ENCODE peak calls at places on chromosomes 6 and 20, in eight cellular contexts. M is K562, F is H1, X is HepG2, W is HCT116, Q is SK-N-SH, R is endothelial cell of umbilical vein, S is GM12878. G is an unnamed sample.

GRCh38 chr6:27415898-27416297 is 27.3 kb downstream of the ZNF391 start:
- DNase-seq in M (no peak), F (no peak), X (no peak), W (no peak), Q (no peak), R (no peak), S (no peak), G (no peak)

GRCh38 chr6:51996296-51996947 is 91.0 kb downstream of the PKHD1 start:
- DNase-seq in M (no peak), F (no peak), X (no peak), W (no peak), Q (no peak), R (no peak), S (peak), G (no peak)

GRCh38 chr6:151239603-151240035 is at the start of gene AKAP12:
- DNase-seq in M (no peak), F (peak), X (no peak), W (no peak), Q (no peak), R (no peak), S (no peak), G (no peak)

GRCh38 chr6:44016131-44016870 is 111.0 kb downstream of the MRPL14 start:
- DNase-seq in M (no peak), F (no peak), X (no peak), W (no peak), Q (no peak), R (no peak), S (no peak), G (no peak)

GRCh38 chr6:157221049-157221816 is 102.1 kb downstream of the TMEM242 start:
- DNase-seq in M (peak), F (no peak), X (peak), W (peak), Q (peak), R (peak), S (peak), G (no peak)

GRCh38 chr6:83252717-83253116 is 59.6 kb downstream of the RWDD2A start:
- DNase-seq in M (no peak), F (no peak), X (no peak), W (no peak), Q (no peak), R (peak), S (no peak), G (no peak)

GRCh38 chr20:36218380-36219064 is 17.8 kb upstream of the AAR2 start:
- DNase-seq in M (no peak), F (no peak), X (no peak), W (no peak), Q (no peak), R (no peak), S (no peak), G (no peak)

GRCh38 chr20:51339721-51340450 is 202.6 kb downstream of the NFATC2 start:
- DNase-seq in M (peak), F (no peak), X (no peak), W (no peak), Q (no peak), R (peak), S (no peak), G (no peak)

GRCh38 chr6:39932386-39932785 is 1.9 kb downstream of the MOCS1 start:
- DNase-seq in M (no peak), F (no peak), X (no peak), W (no peak), Q (no peak), R (no peak), S (no peak), G (no peak)

GRCh38 chr6:97203343-97203742 is 79.7 kb downstream of the MMS22L start:
- DNase-seq in M (peak), F (no peak), X (no peak), W (no peak), Q (peak), R (no peak), S (no peak), G (no peak)

GRCh38 chr6:11748591-11748990 is 30.0 kb downstream of the ADTRP start:
- DNase-seq in M (no peak), F (no peak), X (no peak), W (no peak), Q (no peak), R (no peak), S (no peak), G (no peak)

GRCh38 chr6:12791371-12791770 is 74.8 kb downstream of the PHACTR1 start:
- DNase-seq in M (no peak), F (no peak), X (no peak), W (no peak), Q (no peak), R (no peak), S (no peak), G (no peak)

DNA sequence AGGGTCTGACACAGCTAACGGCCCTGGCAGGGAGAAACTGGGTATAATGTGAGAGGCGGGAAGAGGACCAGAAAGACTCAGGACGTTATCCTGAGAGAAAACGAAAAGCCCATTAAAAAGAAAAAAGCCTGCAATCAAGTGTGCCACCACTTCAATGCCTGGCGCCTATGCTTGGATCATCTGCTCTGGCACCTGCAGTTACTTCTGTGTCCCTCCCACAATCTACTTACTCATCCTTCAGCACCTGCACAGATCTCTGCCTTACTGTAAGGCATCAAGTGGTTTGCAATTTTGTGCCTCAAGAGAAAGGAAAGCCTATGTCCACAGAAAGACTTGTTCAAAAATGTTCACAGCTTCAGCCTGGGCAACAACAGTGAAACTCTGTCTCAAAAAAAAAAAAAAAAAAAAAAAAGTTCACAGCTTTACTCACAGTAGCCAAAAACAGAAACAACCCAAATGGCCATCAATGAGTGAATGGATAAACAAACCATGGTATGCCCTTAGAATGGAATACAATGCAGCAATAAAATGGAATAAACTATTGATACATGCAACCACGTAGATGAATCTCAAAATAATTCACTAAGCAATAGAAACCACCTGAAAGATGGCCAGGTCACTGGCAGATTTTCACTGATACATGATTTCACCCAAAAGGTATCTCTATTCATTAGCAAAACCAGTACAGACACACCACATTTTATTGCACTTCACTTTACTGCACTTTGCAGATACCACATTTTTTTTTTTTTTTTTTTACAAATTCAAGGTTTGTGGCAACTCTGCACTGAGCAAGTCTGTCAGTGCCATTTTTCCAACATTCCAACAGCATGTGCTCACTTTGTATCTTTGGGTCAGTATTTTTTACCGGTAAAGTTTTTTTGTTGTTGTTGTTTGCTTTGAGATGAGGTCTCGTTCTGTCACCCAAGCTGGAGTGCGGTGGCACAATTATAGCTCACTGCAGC is 48.6 kb downstream of the ABHD12 start:
- DNase-seq in M (no peak), F (no peak), X (no peak), W (no peak), Q (no peak), R (no peak), S (no peak), G (no peak)
- TF ChIP-seq POLR2AphosphoS5 in M (no peak), F (no peak), X (no peak), W (no peak), Q (no peak), R (no peak), S (no peak), G (no peak)

DNA sequence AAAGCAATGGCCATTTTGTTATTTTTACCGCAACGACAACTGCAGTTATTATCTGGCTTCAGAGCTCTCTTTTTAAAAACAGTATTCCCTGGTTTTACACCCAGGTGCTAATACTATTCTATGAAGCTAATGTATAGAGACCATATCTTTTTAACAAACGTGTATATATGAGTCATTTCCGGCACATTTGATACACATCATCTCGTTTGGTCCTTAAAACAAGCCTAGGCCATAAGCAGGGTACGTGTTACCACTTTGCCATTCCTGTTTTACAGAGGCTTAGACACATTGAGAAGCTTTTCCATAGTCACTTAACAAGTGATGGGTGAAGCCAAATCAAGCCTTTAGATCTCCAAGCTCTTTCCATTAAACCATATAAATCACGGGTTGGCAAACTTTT is 5.5 kb downstream of the TRAF3IP2 start:
- DNase-seq in M (no peak), F (no peak), X (no peak), W (no peak), Q (no peak), R (peak), S (no peak), G (no peak)
- H3K9ac ChIP-seq in M (no peak), F (no peak), X (no peak), W (no peak), Q (no peak), R (no peak), S (no peak), G (no peak)

DNA sequence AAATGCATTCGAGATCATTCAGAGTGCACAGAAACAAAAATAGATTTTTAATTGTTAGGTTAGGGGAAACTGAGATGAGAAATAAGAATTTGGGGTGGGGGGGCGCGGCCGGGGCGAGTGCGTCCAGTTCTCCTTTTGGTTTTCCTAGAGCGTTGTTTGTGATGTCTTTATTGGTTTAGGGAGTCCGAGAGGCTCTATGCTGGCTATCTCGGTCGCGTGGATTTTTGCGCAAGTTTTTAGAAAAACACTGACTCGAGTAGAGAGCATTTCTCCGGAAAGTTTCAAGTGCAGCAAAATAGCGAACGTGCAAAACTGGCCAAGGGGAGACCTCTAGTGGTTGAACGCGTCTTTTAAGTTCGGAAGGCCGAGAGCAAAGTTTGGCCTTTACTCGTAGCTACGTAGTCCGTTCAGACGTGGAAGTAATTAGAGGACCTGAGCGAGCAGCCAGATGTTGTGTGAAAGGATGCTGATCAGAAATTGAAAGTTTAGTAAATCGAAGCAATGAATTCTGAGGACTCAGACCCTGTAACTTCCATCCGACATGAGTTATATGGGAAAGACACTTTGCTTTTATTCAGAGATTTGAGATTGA is 2.6 kb downstream of the L3MBTL3 start:
- DNase-seq in M (peak), F (peak), X (peak), W (peak), Q (peak), R (peak), S (peak), G (peak)
- H3K27ac ChIP-seq in M (peak), F (no peak), X (no peak), W (peak), Q (peak), R (peak), S (no peak), G (peak)

GRCh38 chr20:55174172-55174571 is 698.8 kb downstream of the DOK5 start:
- DNase-seq in M (no peak), F (no peak), X (no peak), W (no peak), Q (no peak), R (no peak), S (no peak), G (no peak)

GRCh38 chr20:55174635-55175034 is 699.2 kb downstream of the DOK5 start:
- DNase-seq in M (no peak), F (no peak), X (no peak), W (no peak), Q (no peak), R (no peak), S (no peak), G (no peak)

GRCh38 chr20:55172310-55173002 is 697.1 kb downstream of the DOK5 start:
- DNase-seq in M (no peak), F (no peak), X (no peak), W (no peak), Q (no peak), R (no peak), S (no peak), G (no peak)

DNA sequence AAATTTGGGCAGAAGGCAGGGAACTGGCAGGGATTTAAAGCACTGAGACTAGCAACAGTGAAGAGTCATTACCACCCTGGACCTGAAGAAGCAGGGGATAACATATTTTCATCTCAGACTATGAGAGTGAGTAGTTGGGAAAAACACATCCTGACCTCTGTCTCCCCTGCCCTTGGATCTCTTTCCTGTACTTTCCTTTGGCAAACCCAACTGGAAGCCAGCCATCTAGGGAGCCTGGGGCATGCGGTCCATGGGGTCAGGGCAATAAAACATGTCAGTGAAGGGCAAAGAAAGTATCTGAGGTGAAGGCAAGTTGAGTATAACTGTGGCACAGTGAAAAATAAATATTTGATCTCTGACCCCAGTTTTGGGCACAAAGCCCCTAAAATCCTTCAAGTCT is 698.2 kb downstream of the DOK5 start:
- DNase-seq in M (no peak), F (no peak), X (no peak), W (no peak), Q (no peak), R (no peak), S (no peak), G (no peak)
- TF ChIP-seq POLR2AphosphoS5 in M (no peak), F (no peak), X (no peak), W (no peak), Q (no peak), R (no peak), S (no peak), G (no peak)

GRCh38 chr20:24968278-24968677 is 19.2 kb downstream of the CST7 start:
- DNase-seq in M (no peak), F (no peak), X (no peak), W (no peak), Q (no peak), R (no peak), S (no peak), G (no peak)

GRCh38 chr20:24970743-24971142 is 21.7 kb downstream of the CST7 start:
- DNase-seq in M (no peak), F (no peak), X (no peak), W (no peak), Q (no peak), R (no peak), S (no peak), G (no peak)

GRCh38 chr20:24971702-24972101 is 20.8 kb downstream of the APMAP start:
- DNase-seq in M (no peak), F (no peak), X (no peak), W (no peak), Q (no peak), R (no peak), S (no peak), G (no peak)

GRCh38 chr20:24970030-24970553 is 21.0 kb downstream of the CST7 start:
- DNase-seq in M (no peak), F (no peak), X (no peak), W (no peak), Q (no peak), R (no peak), S (no peak), G (no peak)

DNA sequence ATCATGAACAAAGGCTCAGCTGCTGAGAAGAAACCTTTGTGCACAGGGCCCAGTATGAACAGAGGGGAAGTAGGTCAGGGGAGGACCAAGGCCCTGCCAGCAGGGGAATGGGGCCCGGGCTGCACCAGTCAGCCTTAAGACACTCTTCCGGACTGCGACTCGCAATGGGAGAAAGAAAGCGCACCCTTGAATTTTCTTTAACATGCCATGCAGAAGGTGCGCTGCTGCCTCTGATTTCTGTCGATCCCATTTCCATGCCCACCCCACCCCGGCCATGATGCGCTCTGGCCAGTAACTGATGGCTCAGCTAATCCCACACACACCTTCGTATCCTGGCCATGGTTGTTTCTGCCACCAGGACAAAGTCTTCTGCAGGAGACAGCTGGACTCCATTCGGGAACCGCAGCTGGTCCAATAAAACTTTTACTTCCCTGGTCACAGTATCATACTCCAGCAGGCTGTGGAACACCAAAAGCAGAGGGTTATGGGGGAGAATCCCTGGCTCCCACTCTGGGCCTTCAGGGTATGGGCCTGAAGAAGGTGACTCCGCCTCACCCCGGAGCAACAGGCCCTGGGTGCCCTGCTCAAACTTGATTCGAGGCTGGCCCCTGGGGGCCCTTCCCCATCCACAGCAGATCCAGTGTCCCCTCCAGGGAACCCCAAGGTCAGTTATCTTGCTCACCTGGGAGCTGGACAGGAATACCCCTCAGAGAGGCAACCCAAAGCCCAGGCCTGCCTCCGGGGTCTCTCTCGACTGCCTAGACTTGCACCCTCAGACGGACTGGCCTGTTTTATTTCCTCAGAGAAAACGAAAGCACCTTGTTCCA is 20.3 kb downstream of the CST7 start:
- DNase-seq in M (no peak), F (no peak), X (no peak), W (no peak), Q (no peak), R (no peak), S (no peak), G (no peak)
- H3K9ac ChIP-seq in M (no peak), F (no peak), X (no peak), W (no peak), Q (no peak), R (no peak), S (no peak), G (no peak)